ENCODE peak calls at places on chromosomes 7 and 10, in six cellular contexts. O, K, U, G, D and A are unnamed samples.

GRCh38 chr7:81031243-81031642 is 112.4 kb upstream of the SEMA3C start:
- DNase-seq in G (no peak), O (no peak), U (peak; percentile 11), D (no peak), K (no peak), A (no peak)

GRCh38 chr10:129850790-129851189 is 113.3 kb downstream of the EBF3 start:
- DNase-seq in G (no peak), U (no peak), K (no peak), O (no peak), D (no peak), A (no peak)

GRCh38 chr10:110492069-110492782 is 5.5 kb upstream of the DUSP5 start:
- DNase-seq in K (no peak), O (no peak), D (no peak), G (no peak), U (no peak), A (no peak)

GRCh38 chr10:72637398-72637857 is 11.5 kb upstream of the MICU1 start:
- DNase-seq in K (no peak), U (peak; percentile 78), D (peak; percentile 70), G (peak; percentile 34), O (peak; percentile 61), A (no peak)

GRCh38 chr10:72094574-72094973 is 6.2 kb upstream of the SPOCK2 start:
- DNase-seq in G (no peak), D (no peak), K (no peak), O (no peak), U (peak; percentile 57), A (no peak)

GRCh38 chr10:31136951-31137885 is 105.6 kb upstream of the ZNF438 start:
- DNase-seq in O (no peak), K (no peak), U (peak; percentile 69), G (no peak), D (no peak), A (no peak)

GRCh38 chr7:8192897-8193296 is 69.1 kb downstream of the ICA1 start:
- DNase-seq in U (no peak), O (no peak), D (no peak), G (no peak), K (no peak), A (no peak)

GRCh38 chr7:31788445-31788844 is 101.4 kb downstream of the PPP1R17 start:
- DNase-seq in K (no peak), O (no peak), U (peak; percentile 59), D (no peak), G (no peak), A (no peak)

GRCh38 chr7:107993879-107994278 is 9.1 kb downstream of the LAMB1 start:
- DNase-seq in G (no peak), K (no peak), D (no peak), O (no peak), U (peak; percentile 46), A (no peak)

GRCh38 chr7:74623135-74623534 is 34.4 kb upstream of the GTF2I start:
- DNase-seq in O (no peak), U (no peak), D (no peak), G (no peak), K (no peak), A (no peak)

GRCh38 chr7:343227-343822 is 53.4 kb downstream of the FOXL3 start:
- DNase-seq in G (no peak), O (no peak), U (no peak), D (no peak), K (no peak), A (no peak)

GRCh38 chr7:111654414-111654813 is 92.1 kb upstream of the IMMP2L start:
- DNase-seq in U (no peak), D (no peak), K (no peak), O (no peak), G (no peak), A (no peak)

GRCh38 chr10:71966046-71967004 is 2.1 kb downstream of the CHST3 start:
- DNase-seq in G (no peak), K (no peak), O (no peak), D (peak; percentile 78), U (peak; percentile 65), A (no peak)

GRCh38 chr10:110022716-110023504 is 15.1 kb downstream of the ADD3 start:
- DNase-seq in U (no peak), D (no peak), K (no peak), G (no peak), O (no peak), A (no peak)

GRCh38 chr7:83532229-83532628 is 116.7 kb downstream of the SEMA3E start:
- DNase-seq in D (no peak), O (no peak), G (no peak), K (no peak), U (peak; percentile 42), A (no peak)

DNA sequence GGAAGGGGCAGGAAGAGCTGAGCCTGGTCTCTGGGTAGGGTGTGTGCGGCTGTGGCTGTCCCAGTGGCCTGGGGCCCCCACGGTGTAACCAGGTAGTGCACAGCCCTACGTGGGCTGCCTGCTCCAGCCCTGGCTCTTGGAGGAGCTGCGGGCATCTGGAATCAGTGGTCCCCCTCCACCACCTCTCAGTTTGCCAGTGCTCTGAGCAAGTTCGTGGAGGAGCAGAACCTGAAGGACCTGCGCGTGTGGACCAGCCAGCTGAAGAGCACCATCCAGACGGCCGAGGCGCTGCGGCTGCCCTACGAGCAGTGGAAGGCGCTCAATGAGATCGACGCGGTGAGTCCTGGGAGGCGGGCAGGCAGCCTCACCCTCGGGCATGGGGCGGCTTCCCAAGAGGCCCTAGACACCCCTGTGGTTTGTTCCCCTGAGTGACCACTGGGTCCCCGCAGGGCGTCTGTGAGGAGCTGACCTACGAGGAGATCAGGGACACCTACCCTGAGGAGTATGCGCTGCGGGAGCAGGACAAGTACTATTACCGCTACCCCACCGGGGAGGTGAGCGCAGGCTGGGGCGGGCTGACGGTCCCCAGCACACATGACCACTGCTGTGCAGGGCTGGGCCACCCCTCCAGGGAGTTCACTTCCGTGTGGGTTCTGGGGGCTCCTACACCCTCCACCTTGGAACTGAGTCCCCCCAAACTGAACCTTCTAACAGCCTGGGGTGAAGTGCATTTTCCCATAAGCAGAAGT is 18.6 kb downstream of the PFKFB3 start:
- DNase-seq in G (no peak), K (no peak), D (no peak), O (no peak), U (no peak), A (no peak)
- H3K36me3 ChIP-seq in G (peaks cover 93% of the 10 kb centered on the region), K (peaks cover 21% of the 10 kb centered on the region), D (peaks cover 98% of the 10 kb centered on the region), O (peaks cover 99% of the 10 kb centered on the region), U (peaks cover 93% of the 10 kb centered on the region), A (peaks cover 83% of the 10 kb centered on the region)

GRCh38 chr7:16270844-16271243 is 150.5 kb downstream of the CRPPA start:
- DNase-seq in D (no peak), O (no peak), K (no peak), U (no peak), G (no peak), A (no peak)
- H3K36me3 ChIP-seq in D (no peaks in the 10 kb centered on the region), O (no peaks in the 10 kb centered on the region), K (no peaks in the 10 kb centered on the region), U (no peaks in the 10 kb centered on the region), G (no peaks in the 10 kb centered on the region), A (no peaks in the 10 kb centered on the region)

GRCh38 chr10:3107426-3107961 is 40.1 kb downstream of the PFKP start:
- DNase-seq in K (no peak), O (peak; percentile 76), D (peak; percentile 98), G (no peak), U (peak; percentile 98), A (no peak)
- H3K36me3 ChIP-seq in K (peaks cover 6% of the 10 kb centered on the region), O (peaks cover 71% of the 10 kb centered on the region), D (peaks cover 23% of the 10 kb centered on the region), G (peaks cover 24% of the 10 kb centered on the region), U (peaks cover 72% of the 10 kb centered on the region), A (peaks cover 82% of the 10 kb centered on the region)

GRCh38 chr7:28376634-28377033 is 35.7 kb upstream of the CREB5 start:
- DNase-seq in U (no peak), D (no peak), O (no peak), G (no peak), K (no peak), A (no peak)
- H3K36me3 ChIP-seq in U (no peaks in the 10 kb centered on the region), D (no peaks in the 10 kb centered on the region), O (no peaks in the 10 kb centered on the region), G (no peaks in the 10 kb centered on the region), K (no peaks in the 10 kb centered on the region), A (no peaks in the 10 kb centered on the region)

GRCh38 chr7:66558201-66558641 is 70.5 kb upstream of the KCTD7 start:
- DNase-seq in K (no peak), O (no peak), U (no peak), G (no peak), D (no peak), A (no peak)
- H3K36me3 ChIP-seq in K (no peaks in the 10 kb centered on the region), O (peaks cover 56% of the 10 kb centered on the region), U (peaks cover 33% of the 10 kb centered on the region), G (peaks cover 14% of the 10 kb centered on the region), D (peaks cover 23% of the 10 kb centered on the region), A (peaks cover 32% of the 10 kb centered on the region)

DNA sequence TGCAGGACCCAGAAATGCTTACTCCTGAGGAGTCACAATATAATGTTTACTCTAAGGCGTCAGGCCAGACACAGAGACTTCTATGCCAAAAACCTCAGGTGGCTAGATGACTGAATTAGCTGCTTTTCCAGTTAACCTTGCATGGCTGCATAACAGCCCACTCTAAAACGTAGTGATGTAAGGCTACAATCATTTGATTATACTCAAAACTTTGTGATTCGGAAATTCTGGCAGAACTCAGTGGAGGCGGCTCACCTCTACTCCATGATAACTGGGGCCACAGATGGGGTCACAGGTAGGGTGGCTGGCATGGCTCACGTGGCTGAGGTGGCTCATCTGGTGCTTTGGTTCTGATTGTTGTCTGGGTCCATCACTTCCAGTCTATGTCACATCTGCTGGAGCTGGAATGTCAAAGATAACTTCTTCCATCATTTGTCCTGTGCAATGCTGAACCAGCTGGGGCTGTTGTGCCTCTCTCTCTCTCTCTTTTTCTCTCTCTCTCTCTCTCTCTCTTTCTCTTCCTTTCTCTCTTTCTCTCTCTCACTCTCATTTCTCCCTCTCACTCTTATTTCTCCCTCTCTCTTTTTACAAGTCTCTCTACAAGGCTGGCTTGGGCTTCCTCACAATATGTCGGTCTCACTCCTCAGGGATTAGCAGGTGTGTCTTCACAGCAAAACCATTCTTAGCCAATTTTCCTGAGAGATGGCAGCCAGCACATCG is 11.8 kb downstream of the TMEM72 start:
- DNase-seq in U (no peak), D (no peak), K (no peak), O (peak; percentile 4), G (no peak), A (no peak)
- H3K36me3 ChIP-seq in U (no peaks in the 10 kb centered on the region), D (no peaks in the 10 kb centered on the region), K (no peaks in the 10 kb centered on the region), O (no peaks in the 10 kb centered on the region), G (no peaks in the 10 kb centered on the region), A (no peaks in the 10 kb centered on the region)

GRCh38 chr7:98913026-98913425 is 34.7 kb downstream of the TRRAP start:
- DNase-seq in U (no peak), G (no peak), K (no peak), O (no peak), D (no peak), A (no peak)

GRCh38 chr7:98917331-98917730 is 39.0 kb downstream of the TRRAP start:
- DNase-seq in U (no peak), G (no peak), D (no peak), K (no peak), O (no peak), A (no peak)

GRCh38 chr7:98911936-98912335 is 33.6 kb downstream of the TRRAP start:
- DNase-seq in U (no peak), D (no peak), G (peak; percentile 37), O (no peak), K (no peak), A (no peak)

GRCh38 chr7:98909487-98909886 is 31.2 kb downstream of the TRRAP start:
- DNase-seq in D (no peak), K (no peak), U (no peak), O (no peak), G (no peak), A (no peak)

DNA sequence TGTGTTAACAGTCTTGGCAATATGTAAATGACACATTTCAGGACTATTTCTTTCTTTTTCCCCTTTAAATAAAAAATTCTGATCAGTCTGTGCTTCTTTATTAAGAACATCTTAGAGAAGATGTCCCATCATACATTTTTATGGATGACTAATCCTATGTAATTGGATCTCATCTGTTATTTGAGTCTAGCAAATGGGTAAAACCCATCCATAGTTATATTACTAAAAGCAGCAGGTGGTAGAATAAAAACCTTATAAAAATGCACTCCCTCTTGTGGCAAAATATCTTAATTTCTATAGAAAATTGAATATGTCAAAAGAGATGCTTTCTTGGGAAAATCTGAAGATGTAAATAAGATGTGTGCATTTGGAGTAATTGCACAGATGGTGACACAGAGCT is 35.3 kb downstream of the TRRAP start:
- DNase-seq in O (no peak), G (no peak), K (no peak), U (peak; percentile 71), D (no peak), A (no peak)
- H3K36me3 ChIP-seq in O (peaks cover 100% of the 10 kb centered on the region), G (peaks cover 80% of the 10 kb centered on the region), K (peaks cover 33% of the 10 kb centered on the region), U (peaks cover 67% of the 10 kb centered on the region), D (peaks cover 74% of the 10 kb centered on the region), A (peaks cover 70% of the 10 kb centered on the region)